ENCODE peak calls at places on chromosomes 4 and X, in five cellular contexts. L is OCI-M1, Y is Kasumi-1, K is BE2C, G is left lung. N is an unnamed sample.

GRCh38 chr4:40256329-40256728 is 59.5 kb downstream of the RHOH start:
- DNase-seq in G (no peak), Y (no peak), K (no peak), L (no peak), N (no peak)

GRCh38 chr4:25676221-25676620 is 20.6 kb downstream of the SLC34A2 start:
- DNase-seq in Y (no peak), K (no peak), G (no peak), L (no peak), N (no peak)

GRCh38 chrX:138745215-138745614 is 33.7 kb upstream of the FGF13 start:
- DNase-seq in K (peak), L (peak), Y (peak), G (no peak), N (peak)

GRCh38 chrX:150044556-150044955 is 106.3 kb upstream of the EOLA2 start:
- DNase-seq in G (no peak), Y (no peak), L (no peak), K (no peak), N (no peak)

GRCh38 chr4:7191546-7192251 is 639 bp upstream of the SORCS2 start:
- DNase-seq in Y (no peak), K (peak), L (no peak), G (peak), N (no peak)

GRCh38 chrX:51743179-51743957 is at the start of gene GSPT2:
- DNase-seq in Y (peak), L (peak), G (peak), K (peak), N (peak)

GRCh38 chrX:106581856-106582255 is 29.9 kb upstream of the RADX start:
- DNase-seq in G (no peak), L (no peak), K (no peak), Y (no peak), N (no peak)

GRCh38 chr4:20538922-20539321 is 161.3 kb upstream of the PACRGL start:
- DNase-seq in L (no peak), K (no peak), Y (no peak), G (no peak), N (no peak)

GRCh38 chr4:151436093-151436518 is 27.1 kb downstream of the FHIP1A start:
- DNase-seq in G (no peak), K (no peak), Y (no peak), L (no peak), N (no peak)

GRCh38 chr4:41156574-41156973 is 57.8 kb downstream of the APBB2 start:
- DNase-seq in G (no peak), L (no peak), Y (no peak), K (no peak), N (no peak)

GRCh38 chrX:124902953-124903352 is 416.7 kb upstream of the TEX13C start:
- DNase-seq in K (no peak), G (no peak), Y (no peak), L (no peak), N (no peak)